ENCODE peak calls at places on chromosomes 6 and 20, in six cellular contexts. G is stimulated activated naive B cell treated with anti-CD40 and anti-IgM and Interleukin-4, amounts not matched to agents 10 μg/mL and 1 μg/mL and 100 μg/mL, for 72 hours; D is substantia nigra; F is activated CD8-positive, alpha-beta memory T cell treated with anti-CD3 and anti-CD28 coated beads for 4 hours; S is NCI-H1105; L is Right ventricle myocardium superior. X is an unnamed sample.
A peak's percentile ranks its signal among the peaks of the same experiment; 100 is the strongest.

GRCh38 chr20:48761023-48761785 is 66.6 kb downstream of the PREX1 start:
- DNase-seq in G (no peak), D (peak; percentile 31), F (peak; percentile 31), S (no peak), L (peak; percentile 57), X (peak; percentile 58)

GRCh38 chr6:122116912-122117663 is 282.4 kb upstream of the HSF2 start:
- DNase-seq in G (no peak), D (no peak), F (no peak), S (no peak), L (no peak), X (no peak)

GRCh38 chr20:46122071-46122470 is 4.0 kb downstream of the CD40 start:
- DNase-seq in G (no peak), D (no peak), F (no peak), S (no peak), L (no peak), X (no peak)

GRCh38 chr6:49541210-49541724 is 9.2 kb upstream of the C6orf141 start:
- DNase-seq in G (no peak), D (no peak), F (no peak), S (peak; percentile 17), L (no peak), X (no peak)

GRCh38 chr6:7894272-7895124 is 16.1 kb downstream of the TXNDC5 start:
- DNase-seq in G (no peak), D (no peak), F (no peak), S (no peak), L (no peak), X (no peak)

GRCh38 chr6:129634411-129635230 is 75.4 kb downstream of the ARHGAP18 start:
- DNase-seq in G (no peak), D (no peak), F (no peak), S (no peak), L (no peak), X (no peak)

GRCh38 chr6:45555981-45556771 is 178.4 kb upstream of the SUPT3H start:
- DNase-seq in G (no peak), D (no peak), F (no peak), S (no peak), L (no peak), X (no peak)

GRCh38 chr20:50569864-50570836 is 60.0 kb downstream of the PTPN1 start:
- DNase-seq in G (peak; percentile 40), D (no peak), F (no peak), S (no peak), L (no peak), X (no peak)

GRCh38 chr6:105780146-105780860 is 305.8 kb upstream of the PRDM1 start:
- DNase-seq in G (no peak), D (no peak), F (no peak), S (no peak), L (no peak), X (no peak)

GRCh38 chr6:15370730-15371129 is 124.9 kb downstream of the JARID2 start:
- DNase-seq in G (no peak), D (no peak), F (no peak), S (no peak), L (no peak), X (no peak)

GRCh38 chr6:1552296-1552761 is 57.4 kb upstream of the FOXC1 start:
- DNase-seq in G (no peak), D (no peak), F (no peak), S (no peak), L (no peak), X (no peak)

GRCh38 chr6:107668826-107669474 is 155.2 kb downstream of the SCML4 start:
- DNase-seq in G (peak; percentile 69), D (no peak), F (no peak), S (no peak), L (no peak), X (peak; percentile 29)

GRCh38 chr6:63802606-63803206 is 167.1 kb downstream of the PHF3 start:
- DNase-seq in G (no peak), D (no peak), F (no peak), S (no peak), L (no peak), X (no peak)

GRCh38 chr6:139112146-139112545 is 22.7 kb upstream of the HECA start:
- DNase-seq in G (no peak), D (no peak), F (no peak), S (no peak), L (no peak), X (no peak)

GRCh38 chr6:113980937-113981554 is 10.1 kb upstream of the HDAC2 start:
- DNase-seq in G (no peak), D (no peak), F (no peak), S (peak; percentile 48), L (no peak), X (no peak)

GRCh38 chr6:134911532-134911931 is 38.4 kb downstream of the ALDH8A1 start:
- DNase-seq in G (no peak), D (no peak), F (no peak), S (no peak), L (no peak), X (no peak)

GRCh38 chr20:31835977-31836852 is 9.2 kb downstream of the FOXS1 start:
- DNase-seq in G (no peak), D (peak; percentile 79), F (no peak), S (no peak), L (peak; percentile 88), X (no peak)

GRCh38 chr6:145630598-145630997 is 104.7 kb downstream of the EPM2A start:
- DNase-seq in G (no peak), D (no peak), F (no peak), S (no peak), L (no peak), X (no peak)

GRCh38 chr6:167726043-167726442 is 100.7 kb upstream of the AFDN start:
- DNase-seq in G (no peak), D (no peak), F (no peak), S (no peak), L (no peak), X (no peak)

GRCh38 chr6:167795874-167796667 is 30.6 kb upstream of the AFDN start:
- DNase-seq in G (no peak), D (peak; percentile 69), F (no peak), S (no peak), L (peak; percentile 79), X (no peak)

GRCh38 chr6:35487653-35488516 is 9.0 kb downstream of the TEAD3 start:
- DNase-seq in G (no peak), D (no peak), F (no peak), S (no peak), L (no peak), X (no peak)

GRCh38 chr6:47360388-47360787 is 50.7 kb upstream of the TNFRSF21 start:
- DNase-seq in G (no peak), D (no peak), F (no peak), S (no peak), L (no peak), X (no peak)

GRCh38 chr6:33692078-33692759 is 19.3 kb downstream of the UQCC2 start:
- DNase-seq in G (no peak), D (no peak), F (no peak), S (no peak), L (peak; percentile 84), X (no peak)

GRCh38 chr6:129498950-129499870 is 210.8 kb downstream of the ARHGAP18 start:
- DNase-seq in G (no peak), D (no peak), F (no peak), S (peak; percentile 39), L (no peak), X (no peak)

GRCh38 chr20:41989039-41989679 is 371.0 kb upstream of the CHD6 start:
- DNase-seq in G (no peak), D (no peak), F (no peak), S (no peak), L (no peak), X (no peak)

GRCh38 chr6:2078888-2079287 is 166.5 kb downstream of the GMDS start:
- DNase-seq in G (no peak), D (no peak), F (no peak), S (no peak), L (no peak), X (no peak)

GRCh38 chr6:132147530-132148011 is 196.4 kb upstream of the CCN2 start:
- DNase-seq in G (no peak), D (no peak), F (no peak), S (no peak), L (no peak), X (no peak)

GRCh38 chr6:130306377-130306776 is 59.4 kb upstream of the TMEM200A start:
- DNase-seq in G (no peak), D (no peak), F (no peak), S (no peak), L (no peak), X (no peak)

GRCh38 chr6:99521557-99522286 is 6.5 kb upstream of the USP45 start:
- DNase-seq in G (no peak), D (no peak), F (no peak), S (no peak), L (peak; percentile 50), X (no peak)

GRCh38 chr6:102327697-102328227 is 934.3 kb downstream of the GRIK2 start:
- DNase-seq in G (no peak), D (no peak), F (no peak), S (no peak), L (no peak), X (no peak)

GRCh38 chr6:134630468-134631180 is 312.7 kb upstream of the SGK1 start:
- DNase-seq in G (peak; percentile 44), D (peak; percentile 51), F (no peak), S (no peak), L (no peak), X (no peak)

GRCh38 chr6:154754152-154754551 is 20.9 kb downstream of the SCAF8 start:
- DNase-seq in G (no peak), D (no peak), F (no peak), S (no peak), L (no peak), X (no peak)

GRCh38 chr20:26354521-26354920 is 657.9 kb upstream of the ZNF337 start:
- DNase-seq in G (no peak), D (no peak), F (no peak), S (no peak), L (no peak), X (no peak)

GRCh38 chr6:31528821-31529328 is at the start of gene MCCD1:
- DNase-seq in G (no peak), D (no peak), F (no peak), S (no peak), L (no peak), X (no peak)